ENCODE peak calls at places on chromosomes 2 and 18, in four cellular contexts. U, C, V and F are unnamed samples. For H3K27me3, the result is how much of the 10 kb centered on the place peaks cover.

GRCh38 chr2:223267160-223267951 is 215.4 kb downstream of the KCNE4 start:
- DNase-seq in U (no peak), C (no peak), V (no peak), F (no peak)

GRCh38 chr2:78535395-78535794 is 490.1 kb upstream of the REG3G start:
- DNase-seq in U (no peak), C (no peak), V (no peak), F (no peak)

GRCh38 chr2:143558665-143559064 is 429.4 kb downstream of the ARHGAP15 start:
- DNase-seq in U (no peak), C (no peak), V (peak), F (no peak)

GRCh38 chr2:197236159-197236558 is 74.4 kb downstream of the ANKRD44 start:
- DNase-seq in U (no peak), C (no peak), V (no peak), F (no peak)

GRCh38 chr2:47187124-47187523 is 32.0 kb upstream of the STPG4 start:
- DNase-seq in U (no peak), C (no peak), V (no peak), F (no peak)

GRCh38 chr2:88059979-88060906 is 4.7 kb upstream of the KRCC1 start:
- DNase-seq in U (peak), C (no peak), V (peak), F (peak)

GRCh38 chr2:10030311-10030736 is 13.0 kb upstream of the KLF11 start:
- DNase-seq in U (no peak), C (no peak), V (no peak), F (no peak)

GRCh38 chr2:231810905-231811304 is 24.7 kb downstream of the COPS7B start:
- DNase-seq in U (no peak), C (no peak), V (peak), F (no peak)

GRCh38 chr18:13436596-13436995 is 218.0 kb downstream of the LDLRAD4 start:
- DNase-seq in U (no peak), C (no peak), V (no peak), F (no peak)

GRCh38 chr2:234147335-234147861 is 96.9 kb downstream of the SPP2 start:
- DNase-seq in U (no peak), C (no peak), V (no peak), F (no peak)

GRCh38 chr2:50449306-50449705 is 582.6 kb downstream of the NRXN1 start:
- DNase-seq in U (no peak), C (no peak), V (no peak), F (no peak)

GRCh38 chr2:127857494-127857818 is 499 bp downstream of the POLR2D start:
- DNase-seq in U (no peak), C (no peak), V (no peak), F (no peak)

GRCh38 chr2:44016282-44016681 is 20.5 kb upstream of the LRPPRC start:
- DNase-seq in U (peak), C (peak), V (peak), F (peak)

GRCh38 chr18:77131100-77131651 is 1.4 kb downstream of the MBP start:
- DNase-seq in U (no peak), C (no peak), V (no peak), F (peak)

GRCh38 chr18:52130621-52131020 is 209.4 kb upstream of the DCC start:
- DNase-seq in U (no peak), C (no peak), V (no peak), F (no peak)

GRCh38 chr2:13141315-13141714 is 424.6 kb downstream of the TRIB2 start:
- DNase-seq in U (no peak), C (no peak), V (no peak), F (no peak)

GRCh38 chr18:332721-333513 is 65.1 kb upstream of the THOC1 start:
- DNase-seq in U (no peak), C (no peak), V (no peak), F (no peak)

GRCh38 chr2:120910956-120911951 is 175.6 kb downstream of the GLI2 start:
- DNase-seq in U (no peak), C (peak), V (peak), F (no peak)

GRCh38 chr2:120910069-120910468 is 174.4 kb downstream of the GLI2 start:
- DNase-seq in U (no peak), C (no peak), V (no peak), F (no peak)

GRCh38 chr2:120913972-120914838 is 178.5 kb downstream of the GLI2 start:
- DNase-seq in U (no peak), C (no peak), V (no peak), F (no peak)

GRCh38 chr2:120914839-120915521 is 179.3 kb downstream of the GLI2 start:
- DNase-seq in U (no peak), C (no peak), V (peak), F (no peak)

DNA sequence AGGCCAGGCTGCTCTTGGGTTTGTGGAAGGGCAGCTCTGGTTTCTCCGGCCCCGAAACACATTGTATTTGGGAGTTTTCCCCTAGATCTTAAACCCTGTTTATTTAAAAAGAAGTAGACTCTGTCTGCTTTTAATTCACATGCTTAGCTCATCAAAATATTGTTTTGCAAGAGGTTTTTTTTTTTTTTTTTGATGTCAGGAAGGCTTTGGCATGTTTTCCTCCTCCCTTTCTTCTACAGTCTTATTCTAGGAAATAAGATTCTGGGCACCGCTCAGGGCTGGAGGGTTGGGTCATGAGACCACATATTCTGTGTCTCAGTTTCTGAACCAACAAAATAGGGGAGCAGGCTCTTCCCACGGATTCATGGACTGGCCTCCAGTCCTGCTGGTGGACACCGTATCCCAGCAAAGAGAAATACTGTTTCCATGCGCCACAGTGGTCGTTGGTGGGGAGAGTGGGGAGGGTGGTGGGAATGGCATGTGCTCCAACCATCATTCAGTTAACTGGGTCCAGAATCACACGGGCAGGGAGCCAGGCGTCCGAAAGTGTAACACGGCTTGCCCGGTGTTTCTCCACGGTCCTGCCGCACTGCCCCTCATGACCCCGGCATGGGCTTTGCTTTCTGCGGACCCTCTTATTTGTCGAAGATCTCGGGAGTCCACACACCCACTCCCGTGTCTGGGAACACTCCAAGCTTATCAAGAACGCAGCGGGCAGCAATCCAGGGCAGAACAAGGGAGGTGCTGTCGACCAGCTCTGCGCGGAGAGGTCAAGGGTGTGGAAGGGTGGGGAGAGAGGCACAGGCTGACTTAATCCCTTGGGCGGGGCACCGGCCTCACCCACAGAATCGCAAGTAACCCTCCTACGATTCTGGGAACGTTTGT is 176.7 kb downstream of the GLI2 start:
- DNase-seq in U (no peak), C (no peak), V (no peak), F (no peak)
- H2BK12ac ChIP-seq in U (no peak), C (no peak), V (peak), F (no peak)

DNA sequence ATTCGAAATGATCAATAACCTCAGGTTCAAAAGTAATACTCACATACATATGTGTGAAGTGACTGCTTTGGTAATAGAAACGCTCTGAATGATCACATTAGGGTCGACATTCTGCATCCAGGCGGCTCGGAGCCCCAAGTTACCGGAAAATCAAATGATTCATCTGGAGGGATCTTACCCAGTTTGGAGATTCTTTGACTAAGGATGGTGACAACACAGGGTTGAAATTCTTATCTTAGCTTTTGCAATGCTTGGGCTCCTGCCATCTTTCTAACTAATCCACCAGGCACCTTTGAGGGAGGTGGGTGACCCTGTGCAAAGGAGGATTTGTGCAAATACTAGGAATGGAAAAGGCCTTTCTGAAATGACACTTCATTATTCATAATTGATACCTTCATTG is 10.8 kb downstream of the GBX2 start:
- DNase-seq in U (no peak), C (no peak), V (no peak), F (no peak)
- H3K27me3 ChIP-seq in U (under half), C (under half), V (under half), F (under half)

DNA sequence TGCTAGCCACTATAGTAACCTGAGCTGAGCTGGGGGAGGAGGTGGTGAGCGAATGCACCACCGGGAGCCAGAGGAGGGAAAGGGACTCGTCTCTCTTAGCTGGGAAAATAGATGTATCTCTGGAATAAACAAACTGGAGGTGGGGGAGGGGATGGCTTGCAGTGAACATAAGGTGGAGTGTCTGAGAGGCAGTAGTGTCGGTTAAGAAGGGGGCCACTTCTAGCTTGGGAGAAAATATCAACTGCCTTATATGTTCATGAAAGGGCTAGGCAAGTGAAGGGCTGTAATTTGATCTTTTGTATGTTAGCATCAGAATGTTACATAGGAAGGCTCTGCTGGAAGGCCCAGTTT is 2.2 kb downstream of the SETBP1 start:
- DNase-seq in U (peak), C (peak), V (peak), F (no peak)
- H2BK120ac ChIP-seq in U (no peak), C (no peak), V (no peak), F (no peak)

GRCh38 chr2:53463771-53464726 is 303.6 kb upstream of the CHAC2 start:
- DNase-seq in U (no peak), C (no peak), V (no peak), F (peak)

GRCh38 chr2:53473236-53473635 is 294.4 kb upstream of the CHAC2 start:
- DNase-seq in U (no peak), C (peak), V (no peak), F (no peak)

GRCh38 chr2:53467467-53467866 is 300.1 kb upstream of the CHAC2 start:
- DNase-seq in U (no peak), C (no peak), V (no peak), F (no peak)
- H2BK12ac ChIP-seq in U (no peak), C (no peak), V (no peak), F (no peak)

GRCh38 chr2:172273910-172274571 is 153.3 kb upstream of the ITGA6 start:
- DNase-seq in U (no peak), C (no peak), V (no peak), F (no peak)
- H3K27me3 ChIP-seq in U (under half), C (under half), V (under half), F (under half)

DNA sequence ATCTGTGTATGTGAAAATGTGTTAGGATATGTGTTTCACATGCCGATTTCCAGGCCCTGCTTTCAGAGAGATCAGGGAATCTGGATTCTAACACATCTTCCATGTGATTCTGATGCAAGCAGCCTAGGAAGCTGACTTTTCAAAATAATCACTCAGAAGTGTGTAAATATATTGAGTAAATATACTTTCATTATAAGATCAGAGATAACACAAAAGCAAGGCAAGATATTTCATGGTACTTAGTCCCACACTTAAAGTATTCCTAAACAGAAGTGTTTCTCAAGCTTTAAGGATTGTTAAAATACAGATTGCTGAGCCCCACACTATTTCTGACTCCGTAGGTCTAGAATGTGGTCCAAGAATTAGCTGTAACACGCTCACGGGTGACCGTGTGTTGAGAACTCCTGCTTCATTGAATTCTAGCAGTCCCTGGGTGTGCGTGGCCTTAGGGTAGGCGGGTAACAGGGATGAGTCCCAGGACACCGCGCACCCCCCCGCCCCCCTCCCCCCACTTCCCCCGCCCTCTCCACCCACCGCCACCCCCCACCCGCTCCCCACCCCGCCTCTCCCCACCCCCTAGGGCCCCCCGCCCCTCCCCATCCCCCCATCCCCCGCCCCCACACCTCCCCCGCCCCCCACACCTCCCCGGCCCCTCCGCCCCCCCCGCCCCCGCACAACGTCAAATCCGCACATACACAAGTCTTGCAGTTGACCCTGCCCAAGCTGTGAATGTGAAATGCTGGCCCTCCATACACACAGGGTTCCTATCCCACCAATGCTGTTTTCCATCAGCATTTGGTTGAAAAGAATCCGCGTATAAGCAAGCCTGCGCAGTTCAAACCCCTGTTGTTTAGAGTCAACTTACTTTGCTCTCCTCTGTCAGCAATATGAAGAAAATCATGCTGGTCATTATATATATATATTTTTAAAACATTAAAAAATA is 94.1 kb upstream of the SLC39A10 start:
- DNase-seq in U (no peak), C (no peak), V (peak), F (no peak)
- H2BK120ac ChIP-seq in U (no peak), C (no peak), V (no peak), F (no peak)

GRCh38 chr2:113700186-113700841 is 56.1 kb downstream of the SLC35F5 start:
- DNase-seq in U (no peak), C (peak), V (peak), F (peak)

GRCh38 chr2:113697516-113697915 is 58.9 kb downstream of the SLC35F5 start:
- DNase-seq in U (no peak), C (no peak), V (no peak), F (no peak)

GRCh38 chr2:113692698-113693428 is 63.6 kb downstream of the SLC35F5 start:
- DNase-seq in U (no peak), C (no peak), V (no peak), F (no peak)

GRCh38 chr2:113699048-113699447 is 57.4 kb downstream of the SLC35F5 start:
- DNase-seq in U (no peak), C (no peak), V (no peak), F (no peak)

GRCh38 chr2:113694438-113694837 is 62.0 kb downstream of the SLC35F5 start:
- DNase-seq in U (no peak), C (no peak), V (no peak), F (no peak)
- H2BK12ac ChIP-seq in U (no peak), C (no peak), V (no peak), F (no peak)

GRCh38 chr2:95024306-95024880 is 1.1 kb upstream of the MAL start:
- DNase-seq in U (no peak), C (no peak), V (no peak), F (no peak)
- H3K27me3 ChIP-seq in U (under half), C (under half), V (half or more), F (under half)